ENCODE peak calls at places on chromosome 22, in nine cellular contexts. One of them, this sample, is unnamed.

GRCh38 chr22:33350961-33351360 is 292.8 kb upstream of the SYN3 start:
- DNase-seq in cardiac fibroblast: no peak
- DNase-seq in HEK293T: no peak
- DNase-seq in stimulated activated CD4-positive, alpha-beta T cell treated with anti-CD3 and anti-CD28 coated beads, Interleukin-15, amount 100 ng/mL, for 1 hour: no peak
- DNase-seq in NCI-H1417: no peak
- DNase-seq in activated CD4-positive, alpha-beta T cell treated with anti-CD3 and anti-CD28 coated beads, Interleukin-2, amount 50 U/mL, for 48 hours: no peak
- DNase-seq in NCI-H1436: no peak
- DNase-seq in cardiac muscle cell: no peak
- DNase-seq in ovary: no peak
- DNase-seq in this sample: no peak

GRCh38 chr22:31445642-31446041 is 44.0 kb downstream of the EIF4ENIF1 start:
- DNase-seq in cardiac fibroblast: no peak
- DNase-seq in HEK293T: no peak
- DNase-seq in stimulated activated CD4-positive, alpha-beta T cell treated with anti-CD3 and anti-CD28 coated beads, Interleukin-15, amount 100 ng/mL, for 1 hour: no peak
- DNase-seq in NCI-H1417: no peak
- DNase-seq in activated CD4-positive, alpha-beta T cell treated with anti-CD3 and anti-CD28 coated beads, Interleukin-2, amount 50 U/mL, for 48 hours: no peak
- DNase-seq in NCI-H1436: no peak
- DNase-seq in cardiac muscle cell: no peak
- DNase-seq in ovary: no peak
- DNase-seq in this sample: no peak

GRCh38 chr22:42418811-42419243 is 13.4 kb downstream of the NFAM1 start:
- DNase-seq in cardiac fibroblast: no peak
- DNase-seq in HEK293T: no peak
- DNase-seq in stimulated activated CD4-positive, alpha-beta T cell treated with anti-CD3 and anti-CD28 coated beads, Interleukin-15, amount 100 ng/mL, for 1 hour: no peak
- DNase-seq in NCI-H1417: no peak
- DNase-seq in activated CD4-positive, alpha-beta T cell treated with anti-CD3 and anti-CD28 coated beads, Interleukin-2, amount 50 U/mL, for 48 hours: no peak
- DNase-seq in NCI-H1436: no peak
- DNase-seq in cardiac muscle cell: no peak
- DNase-seq in ovary: no peak
- DNase-seq in this sample: no peak

GRCh38 chr22:36606114-36606513 is 77.1 kb upstream of the EIF3D start:
- DNase-seq in cardiac fibroblast: no peak
- DNase-seq in HEK293T: no peak
- DNase-seq in stimulated activated CD4-positive, alpha-beta T cell treated with anti-CD3 and anti-CD28 coated beads, Interleukin-15, amount 100 ng/mL, for 1 hour: no peak
- DNase-seq in NCI-H1417: no peak
- DNase-seq in activated CD4-positive, alpha-beta T cell treated with anti-CD3 and anti-CD28 coated beads, Interleukin-2, amount 50 U/mL, for 48 hours: no peak
- DNase-seq in NCI-H1436: no peak
- DNase-seq in cardiac muscle cell: no peak
- DNase-seq in ovary: no peak
- DNase-seq in this sample: no peak

GRCh38 chr22:26394787-26395186 is 34.3 kb upstream of the ASPHD2 start:
- DNase-seq in cardiac fibroblast: no peak
- DNase-seq in HEK293T: no peak
- DNase-seq in stimulated activated CD4-positive, alpha-beta T cell treated with anti-CD3 and anti-CD28 coated beads, Interleukin-15, amount 100 ng/mL, for 1 hour: no peak
- DNase-seq in NCI-H1417: no peak
- DNase-seq in activated CD4-positive, alpha-beta T cell treated with anti-CD3 and anti-CD28 coated beads, Interleukin-2, amount 50 U/mL, for 48 hours: no peak
- DNase-seq in NCI-H1436: no peak
- DNase-seq in cardiac muscle cell: no peak
- DNase-seq in ovary: no peak
- DNase-seq in this sample: no peak

GRCh38 chr22:46545041-46545796 is 7.8 kb upstream of the CELSR1 start:
- DNase-seq in cardiac fibroblast: no peak
- DNase-seq in HEK293T: no peak
- DNase-seq in stimulated activated CD4-positive, alpha-beta T cell treated with anti-CD3 and anti-CD28 coated beads, Interleukin-15, amount 100 ng/mL, for 1 hour: no peak
- DNase-seq in NCI-H1417: no peak
- DNase-seq in activated CD4-positive, alpha-beta T cell treated with anti-CD3 and anti-CD28 coated beads, Interleukin-2, amount 50 U/mL, for 48 hours: no peak
- DNase-seq in NCI-H1436: no peak
- DNase-seq in cardiac muscle cell: no peak
- DNase-seq in ovary: no peak
- DNase-seq in this sample: no peak

GRCh38 chr22:46596819-46597218 is 23.4 kb upstream of the GRAMD4 start:
- DNase-seq in cardiac fibroblast: no peak
- DNase-seq in HEK293T: no peak
- DNase-seq in stimulated activated CD4-positive, alpha-beta T cell treated with anti-CD3 and anti-CD28 coated beads, Interleukin-15, amount 100 ng/mL, for 1 hour: no peak
- DNase-seq in NCI-H1417: peak; percentile 84
- DNase-seq in activated CD4-positive, alpha-beta T cell treated with anti-CD3 and anti-CD28 coated beads, Interleukin-2, amount 50 U/mL, for 48 hours: no peak
- DNase-seq in NCI-H1436: no peak
- DNase-seq in cardiac muscle cell: no peak
- DNase-seq in ovary: no peak
- DNase-seq in this sample: peak; percentile 93

GRCh38 chr22:42313804-42314581 is 43.5 kb upstream of the TCF20 start:
- DNase-seq in cardiac fibroblast: peak; percentile 47
- DNase-seq in HEK293T: peak; percentile 50
- DNase-seq in stimulated activated CD4-positive, alpha-beta T cell treated with anti-CD3 and anti-CD28 coated beads, Interleukin-15, amount 100 ng/mL, for 1 hour: no peak
- DNase-seq in NCI-H1417: peak; percentile 88
- DNase-seq in activated CD4-positive, alpha-beta T cell treated with anti-CD3 and anti-CD28 coated beads, Interleukin-2, amount 50 U/mL, for 48 hours: no peak
- DNase-seq in NCI-H1436: no peak
- DNase-seq in cardiac muscle cell: peak; percentile 75
- DNase-seq in ovary: no peak
- DNase-seq in this sample: peak; percentile 94

GRCh38 chr22:43155789-43156188 is 4.4 kb downstream of the TSPO start:
- DNase-seq in cardiac fibroblast: no peak
- DNase-seq in HEK293T: no peak
- DNase-seq in stimulated activated CD4-positive, alpha-beta T cell treated with anti-CD3 and anti-CD28 coated beads, Interleukin-15, amount 100 ng/mL, for 1 hour: no peak
- DNase-seq in NCI-H1417: no peak
- DNase-seq in activated CD4-positive, alpha-beta T cell treated with anti-CD3 and anti-CD28 coated beads, Interleukin-2, amount 50 U/mL, for 48 hours: no peak
- DNase-seq in NCI-H1436: no peak
- DNase-seq in cardiac muscle cell: no peak
- DNase-seq in ovary: no peak
- DNase-seq in this sample: no peak

GRCh38 chr22:39469681-39470461 is 13.1 kb downstream of the MGAT3 start:
- DNase-seq in cardiac fibroblast: no peak
- DNase-seq in HEK293T: no peak
- DNase-seq in stimulated activated CD4-positive, alpha-beta T cell treated with anti-CD3 and anti-CD28 coated beads, Interleukin-15, amount 100 ng/mL, for 1 hour: no peak
- DNase-seq in NCI-H1417: peak; percentile 45
- DNase-seq in activated CD4-positive, alpha-beta T cell treated with anti-CD3 and anti-CD28 coated beads, Interleukin-2, amount 50 U/mL, for 48 hours: no peak
- DNase-seq in NCI-H1436: no peak
- DNase-seq in cardiac muscle cell: peak; percentile 23
- DNase-seq in ovary: no peak
- DNase-seq in this sample: peak; percentile 75

GRCh38 chr22:35418088-35418487 is 18.1 kb downstream of the MCM5 start:
- DNase-seq in cardiac fibroblast: peak; percentile 37
- DNase-seq in HEK293T: no peak
- DNase-seq in stimulated activated CD4-positive, alpha-beta T cell treated with anti-CD3 and anti-CD28 coated beads, Interleukin-15, amount 100 ng/mL, for 1 hour: no peak
- DNase-seq in NCI-H1417: no peak
- DNase-seq in activated CD4-positive, alpha-beta T cell treated with anti-CD3 and anti-CD28 coated beads, Interleukin-2, amount 50 U/mL, for 48 hours: no peak
- DNase-seq in NCI-H1436: no peak
- DNase-seq in cardiac muscle cell: no peak
- DNase-seq in ovary: no peak
- DNase-seq in this sample: no peak

GRCh38 chr22:40610329-40610850 is 26.1 kb downstream of the MRTFA start:
- DNase-seq in cardiac fibroblast: peak; percentile 48
- DNase-seq in HEK293T: no peak
- DNase-seq in stimulated activated CD4-positive, alpha-beta T cell treated with anti-CD3 and anti-CD28 coated beads, Interleukin-15, amount 100 ng/mL, for 1 hour: no peak
- DNase-seq in NCI-H1417: no peak
- DNase-seq in activated CD4-positive, alpha-beta T cell treated with anti-CD3 and anti-CD28 coated beads, Interleukin-2, amount 50 U/mL, for 48 hours: no peak
- DNase-seq in NCI-H1436: no peak
- DNase-seq in cardiac muscle cell: no peak
- DNase-seq in ovary: no peak
- DNase-seq in this sample: no peak

GRCh38 chr22:50304528-50305392 is 2.7 kb downstream of the PLXNB2 start:
- DNase-seq in cardiac fibroblast: peak; percentile 48
- DNase-seq in HEK293T: no peak
- DNase-seq in stimulated activated CD4-positive, alpha-beta T cell treated with anti-CD3 and anti-CD28 coated beads, Interleukin-15, amount 100 ng/mL, for 1 hour: no peak
- DNase-seq in NCI-H1417: no peak
- DNase-seq in activated CD4-positive, alpha-beta T cell treated with anti-CD3 and anti-CD28 coated beads, Interleukin-2, amount 50 U/mL, for 48 hours: no peak
- DNase-seq in NCI-H1436: no peak
- DNase-seq in cardiac muscle cell: no peak
- DNase-seq in ovary: no peak
- DNase-seq in this sample: no peak

GRCh38 chr22:44020981-44021380 is 3.1 kb upstream of the PARVB start:
- DNase-seq in cardiac fibroblast: no peak
- DNase-seq in HEK293T: no peak
- DNase-seq in stimulated activated CD4-positive, alpha-beta T cell treated with anti-CD3 and anti-CD28 coated beads, Interleukin-15, amount 100 ng/mL, for 1 hour: no peak
- DNase-seq in NCI-H1417: no peak
- DNase-seq in activated CD4-positive, alpha-beta T cell treated with anti-CD3 and anti-CD28 coated beads, Interleukin-2, amount 50 U/mL, for 48 hours: no peak
- DNase-seq in NCI-H1436: no peak
- DNase-seq in cardiac muscle cell: no peak
- DNase-seq in ovary: no peak
- DNase-seq in this sample: no peak

GRCh38 chr22:20237480-20238440 is 30.4 kb downstream of the RTN4R start:
- DNase-seq in cardiac fibroblast: no peak
- DNase-seq in HEK293T: no peak
- DNase-seq in stimulated activated CD4-positive, alpha-beta T cell treated with anti-CD3 and anti-CD28 coated beads, Interleukin-15, amount 100 ng/mL, for 1 hour: no peak
- DNase-seq in NCI-H1417: peak; percentile 12
- DNase-seq in activated CD4-positive, alpha-beta T cell treated with anti-CD3 and anti-CD28 coated beads, Interleukin-2, amount 50 U/mL, for 48 hours: no peak
- DNase-seq in NCI-H1436: no peak
- DNase-seq in cardiac muscle cell: no peak
- DNase-seq in ovary: no peak
- DNase-seq in this sample: no peak

GRCh38 chr22:32337015-32337414 is 20.7 kb upstream of the RFPL3 start:
- DNase-seq in cardiac fibroblast: no peak
- DNase-seq in HEK293T: no peak
- DNase-seq in stimulated activated CD4-positive, alpha-beta T cell treated with anti-CD3 and anti-CD28 coated beads, Interleukin-15, amount 100 ng/mL, for 1 hour: no peak
- DNase-seq in NCI-H1417: no peak
- DNase-seq in activated CD4-positive, alpha-beta T cell treated with anti-CD3 and anti-CD28 coated beads, Interleukin-2, amount 50 U/mL, for 48 hours: no peak
- DNase-seq in NCI-H1436: no peak
- DNase-seq in cardiac muscle cell: no peak
- DNase-seq in ovary: no peak
- DNase-seq in this sample: no peak

GRCh38 chr22:46009730-46010129 is 32.8 kb upstream of the WNT7B start:
- DNase-seq in cardiac fibroblast: no peak
- DNase-seq in HEK293T: no peak
- DNase-seq in stimulated activated CD4-positive, alpha-beta T cell treated with anti-CD3 and anti-CD28 coated beads, Interleukin-15, amount 100 ng/mL, for 1 hour: no peak
- DNase-seq in NCI-H1417: no peak
- DNase-seq in activated CD4-positive, alpha-beta T cell treated with anti-CD3 and anti-CD28 coated beads, Interleukin-2, amount 50 U/mL, for 48 hours: no peak
- DNase-seq in NCI-H1436: no peak
- DNase-seq in cardiac muscle cell: no peak
- DNase-seq in ovary: no peak
- DNase-seq in this sample: no peak

GRCh38 chr22:42743501-42743991 is 22.9 kb upstream of the A4GALT start:
- DNase-seq in cardiac fibroblast: peak; percentile 99
- DNase-seq in HEK293T: no peak
- DNase-seq in stimulated activated CD4-positive, alpha-beta T cell treated with anti-CD3 and anti-CD28 coated beads, Interleukin-15, amount 100 ng/mL, for 1 hour: no peak
- DNase-seq in NCI-H1417: no peak
- DNase-seq in activated CD4-positive, alpha-beta T cell treated with anti-CD3 and anti-CD28 coated beads, Interleukin-2, amount 50 U/mL, for 48 hours: no peak
- DNase-seq in NCI-H1436: no peak
- DNase-seq in cardiac muscle cell: no peak
- DNase-seq in ovary: peak; percentile 57
- DNase-seq in this sample: no peak

GRCh38 chr22:31917227-31917921 is 27.0 kb upstream of the YWHAH start:
- DNase-seq in cardiac fibroblast: no peak
- DNase-seq in HEK293T: no peak
- DNase-seq in stimulated activated CD4-positive, alpha-beta T cell treated with anti-CD3 and anti-CD28 coated beads, Interleukin-15, amount 100 ng/mL, for 1 hour: no peak
- DNase-seq in NCI-H1417: no peak
- DNase-seq in activated CD4-positive, alpha-beta T cell treated with anti-CD3 and anti-CD28 coated beads, Interleukin-2, amount 50 U/mL, for 48 hours: peak; percentile 16
- DNase-seq in NCI-H1436: no peak
- DNase-seq in cardiac muscle cell: no peak
- DNase-seq in ovary: no peak
- DNase-seq in this sample: no peak

GRCh38 chr22:41041532-41041931 is 50.9 kb upstream of the EP300 start:
- DNase-seq in cardiac fibroblast: no peak
- DNase-seq in HEK293T: no peak
- DNase-seq in stimulated activated CD4-positive, alpha-beta T cell treated with anti-CD3 and anti-CD28 coated beads, Interleukin-15, amount 100 ng/mL, for 1 hour: no peak
- DNase-seq in NCI-H1417: no peak
- DNase-seq in activated CD4-positive, alpha-beta T cell treated with anti-CD3 and anti-CD28 coated beads, Interleukin-2, amount 50 U/mL, for 48 hours: no peak
- DNase-seq in NCI-H1436: no peak
- DNase-seq in cardiac muscle cell: no peak
- DNase-seq in ovary: no peak
- DNase-seq in this sample: no peak

GRCh38 chr22:23257889-23258825 is 77.8 kb downstream of the BCR start:
- DNase-seq in cardiac fibroblast: no peak
- DNase-seq in HEK293T: no peak
- DNase-seq in stimulated activated CD4-positive, alpha-beta T cell treated with anti-CD3 and anti-CD28 coated beads, Interleukin-15, amount 100 ng/mL, for 1 hour: no peak
- DNase-seq in NCI-H1417: no peak
- DNase-seq in activated CD4-positive, alpha-beta T cell treated with anti-CD3 and anti-CD28 coated beads, Interleukin-2, amount 50 U/mL, for 48 hours: no peak
- DNase-seq in NCI-H1436: no peak
- DNase-seq in cardiac muscle cell: no peak
- DNase-seq in ovary: no peak
- DNase-seq in this sample: no peak

GRCh38 chr22:24965822-24966626 is 13.5 kb downstream of the KIAA1671 start:
- DNase-seq in cardiac fibroblast: no peak
- DNase-seq in HEK293T: no peak
- DNase-seq in stimulated activated CD4-positive, alpha-beta T cell treated with anti-CD3 and anti-CD28 coated beads, Interleukin-15, amount 100 ng/mL, for 1 hour: no peak
- DNase-seq in NCI-H1417: no peak
- DNase-seq in activated CD4-positive, alpha-beta T cell treated with anti-CD3 and anti-CD28 coated beads, Interleukin-2, amount 50 U/mL, for 48 hours: no peak
- DNase-seq in NCI-H1436: no peak
- DNase-seq in cardiac muscle cell: no peak
- DNase-seq in ovary: peak; percentile 73
- DNase-seq in this sample: peak; percentile 60

GRCh38 chr22:36948273-36949055 is 35.0 kb downstream of the CSF2RB start:
- DNase-seq in cardiac fibroblast: peak; percentile 53
- DNase-seq in HEK293T: no peak
- DNase-seq in stimulated activated CD4-positive, alpha-beta T cell treated with anti-CD3 and anti-CD28 coated beads, Interleukin-15, amount 100 ng/mL, for 1 hour: no peak
- DNase-seq in NCI-H1417: no peak
- DNase-seq in activated CD4-positive, alpha-beta T cell treated with anti-CD3 and anti-CD28 coated beads, Interleukin-2, amount 50 U/mL, for 48 hours: no peak
- DNase-seq in NCI-H1436: no peak
- DNase-seq in cardiac muscle cell: no peak
- DNase-seq in ovary: no peak
- DNase-seq in this sample: no peak

GRCh38 chr22:47376322-47376700 is 613.9 kb downstream of the TBC1D22A start:
- DNase-seq in cardiac fibroblast: no peak
- DNase-seq in HEK293T: no peak
- DNase-seq in stimulated activated CD4-positive, alpha-beta T cell treated with anti-CD3 and anti-CD28 coated beads, Interleukin-15, amount 100 ng/mL, for 1 hour: no peak
- DNase-seq in NCI-H1417: no peak
- DNase-seq in activated CD4-positive, alpha-beta T cell treated with anti-CD3 and anti-CD28 coated beads, Interleukin-2, amount 50 U/mL, for 48 hours: no peak
- DNase-seq in NCI-H1436: no peak
- DNase-seq in cardiac muscle cell: no peak
- DNase-seq in ovary: no peak
- DNase-seq in this sample: no peak

GRCh38 chr22:42856179-42856864 is 751 bp downstream of the ARFGAP3 start:
- DNase-seq in cardiac fibroblast: peak; percentile 31
- DNase-seq in HEK293T: no peak
- DNase-seq in stimulated activated CD4-positive, alpha-beta T cell treated with anti-CD3 and anti-CD28 coated beads, Interleukin-15, amount 100 ng/mL, for 1 hour: peak; percentile 4
- DNase-seq in NCI-H1417: peak; percentile 61
- DNase-seq in activated CD4-positive, alpha-beta T cell treated with anti-CD3 and anti-CD28 coated beads, Interleukin-2, amount 50 U/mL, for 48 hours: peak; percentile 50
- DNase-seq in NCI-H1436: no peak
- DNase-seq in cardiac muscle cell: peak; percentile 54
- DNase-seq in ovary: no peak
- DNase-seq in this sample: peak; percentile 55

GRCh38 chr22:41799486-41800347 is 762 bp upstream of the CCDC134 start:
- DNase-seq in cardiac fibroblast: peak; percentile 24
- DNase-seq in HEK293T: peak; percentile 36
- DNase-seq in stimulated activated CD4-positive, alpha-beta T cell treated with anti-CD3 and anti-CD28 coated beads, Interleukin-15, amount 100 ng/mL, for 1 hour: no peak
- DNase-seq in NCI-H1417: peak; percentile 27
- DNase-seq in activated CD4-positive, alpha-beta T cell treated with anti-CD3 and anti-CD28 coated beads, Interleukin-2, amount 50 U/mL, for 48 hours: peak; percentile 32
- DNase-seq in NCI-H1436: no peak
- DNase-seq in cardiac muscle cell: peak; percentile 15
- DNase-seq in ovary: no peak
- DNase-seq in this sample: peak; percentile 54

GRCh38 chr22:44426981-44427380 is 71.1 kb downstream of the RTL6 start:
- DNase-seq in cardiac fibroblast: no peak
- DNase-seq in HEK293T: no peak
- DNase-seq in stimulated activated CD4-positive, alpha-beta T cell treated with anti-CD3 and anti-CD28 coated beads, Interleukin-15, amount 100 ng/mL, for 1 hour: no peak
- DNase-seq in NCI-H1417: no peak
- DNase-seq in activated CD4-positive, alpha-beta T cell treated with anti-CD3 and anti-CD28 coated beads, Interleukin-2, amount 50 U/mL, for 48 hours: no peak
- DNase-seq in NCI-H1436: no peak
- DNase-seq in cardiac muscle cell: no peak
- DNase-seq in ovary: no peak
- DNase-seq in this sample: no peak

GRCh38 chr22:48893288-48894063 is 934.2 kb downstream of the BRD1 start:
- DNase-seq in cardiac fibroblast: no peak
- DNase-seq in HEK293T: no peak
- DNase-seq in stimulated activated CD4-positive, alpha-beta T cell treated with anti-CD3 and anti-CD28 coated beads, Interleukin-15, amount 100 ng/mL, for 1 hour: no peak
- DNase-seq in NCI-H1417: no peak
- DNase-seq in activated CD4-positive, alpha-beta T cell treated with anti-CD3 and anti-CD28 coated beads, Interleukin-2, amount 50 U/mL, for 48 hours: no peak
- DNase-seq in NCI-H1436: no peak
- DNase-seq in cardiac muscle cell: no peak
- DNase-seq in ovary: no peak
- DNase-seq in this sample: no peak